ENCODE peak calls at places on chromosomes 12 and 14, in four cellular contexts. U, J, R and V are unnamed samples.
A peak's percentile ranks its signal among the peaks of the same experiment; 100 is the strongest.

GRCh38 chr12:7666595-7666994 is 887 bp upstream of the APOBEC1 start:
- DNase-seq in U (no peak), J (no peak), R (no peak), V (no peak)

GRCh38 chr12:102301547-102301946 is 103.9 kb upstream of the PMCH start:
- DNase-seq in J (no peak), U (no peak), R (no peak), V (no peak)

GRCh38 chr14:23206422-23207145 is 23.1 kb upstream of the SLC7A8 start:
- DNase-seq in U (no peak), R (no peak), J (no peak), V (no peak)

GRCh38 chr14:87934185-87934584 is 58.8 kb downstream of the GALC start:
- DNase-seq in R (no peak), U (no peak), J (no peak), V (peak; percentile 4)

GRCh38 chr14:34496679-34497513 is 34.9 kb upstream of the SPTSSA start:
- DNase-seq in U (peak; percentile 37), J (peak; percentile 86), R (peak; percentile 97), V (peak; percentile 100)

GRCh38 chr12:15728118-15728598 is 61.0 kb downstream of the EPS8 start:
- DNase-seq in U (no peak), J (no peak), R (no peak), V (peak; percentile 80)

GRCh38 chr12:31954925-31955678 is 4.1 kb upstream of the RESF1 start:
- DNase-seq in J (no peak), U (no peak), R (no peak), V (no peak)

GRCh38 chr14:25150934-25151790 is 101.2 kb upstream of the STXBP6 start:
- DNase-seq in R (peak; percentile 57), U (no peak), J (no peak), V (peak; percentile 71)

GRCh38 chr12:6285532-6286306 is 24.8 kb upstream of the PLEKHG6 start:
- DNase-seq in U (no peak), R (no peak), J (no peak), V (peak; percentile 89)

GRCh38 chr14:102539544-102540309 is 30.2 kb upstream of the ANKRD9 start:
- DNase-seq in J (no peak), U (no peak), R (no peak), V (peak; percentile 58)

GRCh38 chr14:63454863-63455622 is 88.1 kb downstream of the PPP2R5E start:
- DNase-seq in R (no peak), U (no peak), J (no peak), V (peak; percentile 54)

GRCh38 chr14:40417777-40418401 is 985.7 kb upstream of the FBXO33 start:
- DNase-seq in U (peak; percentile 46), R (peak; percentile 80), J (peak; percentile 70), V (no peak)

GRCh38 chr12:112126000-112126431 is 656 bp downstream of the TRAFD1 start:
- DNase-seq in J (peak; percentile 27), U (no peak), R (no peak), V (no peak)

GRCh38 chr14:67837011-67837624 is 17.5 kb downstream of the RAD51B start:
- DNase-seq in R (peak; percentile 77), J (no peak), U (no peak), V (peak; percentile 88)

GRCh38 chr12:50924439-50925341 is 27.7 kb upstream of the HIGD1C start:
- DNase-seq in J (peak; percentile 63), U (no peak), R (peak; percentile 59), V (peak; percentile 86)

GRCh38 chr14:23034498-23035302 is at the start of gene PSMB5:
- DNase-seq in R (peak; percentile 99), J (peak; percentile 95), U (peak; percentile 88), V (peak; percentile 96)

GRCh38 chr12:66698558-66698957 is 19.7 kb upstream of the GRIP1 start:
- DNase-seq in J (no peak), U (no peak), R (no peak), V (no peak)

GRCh38 chr12:62834971-62835547 is 99.9 kb downstream of the PPM1H start:
- DNase-seq in J (no peak), R (no peak), U (peak; percentile 46), V (peak; percentile 31)

GRCh38 chr14:99436247-99437180 is 44.1 kb downstream of the SETD3 start:
- DNase-seq in J (no peak), U (no peak), R (no peak), V (peak; percentile 70)

GRCh38 chr12:122184522-122184921 is 1.6 kb downstream of the LRRC43 start:
- DNase-seq in U (no peak), R (no peak), J (no peak), V (no peak)

GRCh38 chr14:51285102-51285501 is 45.1 kb downstream of the TMX1 start:
- DNase-seq in U (no peak), J (no peak), R (no peak), V (no peak)
- H2BK5ac ChIP-seq in U (no peak overlapping the region), J (no peak overlapping the region), R (no peak overlapping the region), V (peak overlapping the region; percentile 14)

GRCh38 chr14:104686624-104687517 is 2.5 kb upstream of the INF2 start:
- DNase-seq in J (no peak), R (no peak), U (no peak), V (no peak)

GRCh38 chr14:104684449-104684821 is 5.0 kb upstream of the INF2 start:
- DNase-seq in R (no peak), U (no peak), J (no peak), V (no peak)

GRCh38 chr14:104687601-104688504 is 1.6 kb upstream of the INF2 start:
- DNase-seq in U (no peak), J (peak; percentile 76), R (peak; percentile 67), V (no peak)

GRCh38 chr14:104685216-104685997 is 4.0 kb upstream of the INF2 start:
- DNase-seq in U (no peak), J (no peak), R (peak; percentile 77), V (no peak)

GRCh38 chr14:104685998-104686610 is 3.3 kb upstream of the INF2 start:
- DNase-seq in U (no peak), J (no peak), R (no peak), V (no peak)
- H2BK5ac ChIP-seq in U (no peak overlapping the region), J (no peak overlapping the region), R (no peak overlapping the region), V (peak overlapping the region; percentile 44)

GRCh38 chr12:10362325-10362724 is 27.5 kb downstream of the KLRK1 start:
- DNase-seq in J (no peak), R (no peak), U (no peak), V (no peak)
- H2BK5ac ChIP-seq in J (no peak overlapping the region), R (no peak overlapping the region), U (no peak overlapping the region), V (no peak overlapping the region)

GRCh38 chr12:55642275-55643068 is 5.8 kb downstream of the OR10P1 start:
- DNase-seq in R (no peak), U (no peak), J (no peak), V (no peak)

GRCh38 chr12:55641595-55641994 is 4.9 kb downstream of the OR10P1 start:
- DNase-seq in J (no peak), U (no peak), R (no peak), V (no peak)

GRCh38 chr12:55652352-55652751 is 15.7 kb downstream of the OR10P1 start:
- DNase-seq in U (no peak), R (no peak), J (no peak), V (no peak)

GRCh38 chr12:55651314-55651703 is 14.6 kb downstream of the OR10P1 start:
- DNase-seq in J (no peak), U (no peak), R (no peak), V (no peak)

DNA sequence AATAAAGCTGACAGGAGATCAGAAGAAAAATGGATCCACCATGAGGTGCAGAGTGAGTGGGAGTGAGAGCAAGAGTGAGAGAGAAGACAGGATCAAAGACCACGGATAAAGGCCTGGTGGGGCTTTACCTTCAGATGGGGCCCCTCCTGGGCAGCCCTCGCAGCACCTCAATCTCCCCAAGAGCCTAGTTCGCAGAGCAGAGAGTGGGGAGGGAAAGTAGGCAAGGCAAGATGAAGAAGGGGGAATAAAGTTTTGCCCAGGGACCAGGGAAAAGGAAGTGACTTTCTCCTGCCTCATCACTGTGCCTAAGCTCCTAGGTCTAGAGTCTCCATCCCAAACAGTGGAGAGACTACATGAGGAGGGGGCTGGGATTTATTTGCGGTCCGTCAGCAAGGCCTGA is 10.3 kb downstream of the OR10P1 start:
- DNase-seq in U (no peak), J (no peak), R (no peak), V (no peak)
- H2BK5ac ChIP-seq in U (no peak overlapping the region), J (no peak overlapping the region), R (no peak overlapping the region), V (no peak overlapping the region)

GRCh38 chr12:94262228-94263010 is 114.0 kb downstream of the PLXNC1 start:
- DNase-seq in U (no peak), J (no peak), R (no peak), V (peak; percentile 96)

GRCh38 chr12:94261119-94261518 is 112.7 kb downstream of the PLXNC1 start:
- DNase-seq in R (peak; percentile 62), U (peak; percentile 59), J (peak; percentile 76), V (no peak)

GRCh38 chr12:94260717-94261116 is 112.3 kb downstream of the PLXNC1 start:
- DNase-seq in J (no peak), U (no peak), R (no peak), V (no peak)

GRCh38 chr12:94263011-94263786 is 114.8 kb downstream of the PLXNC1 start:
- DNase-seq in U (no peak), J (no peak), R (no peak), V (no peak)

GRCh38 chr12:94261781-94262180 is 113.4 kb downstream of the PLXNC1 start:
- DNase-seq in R (no peak), U (no peak), J (no peak), V (no peak)
- H2BK5ac ChIP-seq in R (no peak overlapping the region), U (no peak overlapping the region), J (no peak overlapping the region), V (peak overlapping the region; percentile 29)

DNA sequence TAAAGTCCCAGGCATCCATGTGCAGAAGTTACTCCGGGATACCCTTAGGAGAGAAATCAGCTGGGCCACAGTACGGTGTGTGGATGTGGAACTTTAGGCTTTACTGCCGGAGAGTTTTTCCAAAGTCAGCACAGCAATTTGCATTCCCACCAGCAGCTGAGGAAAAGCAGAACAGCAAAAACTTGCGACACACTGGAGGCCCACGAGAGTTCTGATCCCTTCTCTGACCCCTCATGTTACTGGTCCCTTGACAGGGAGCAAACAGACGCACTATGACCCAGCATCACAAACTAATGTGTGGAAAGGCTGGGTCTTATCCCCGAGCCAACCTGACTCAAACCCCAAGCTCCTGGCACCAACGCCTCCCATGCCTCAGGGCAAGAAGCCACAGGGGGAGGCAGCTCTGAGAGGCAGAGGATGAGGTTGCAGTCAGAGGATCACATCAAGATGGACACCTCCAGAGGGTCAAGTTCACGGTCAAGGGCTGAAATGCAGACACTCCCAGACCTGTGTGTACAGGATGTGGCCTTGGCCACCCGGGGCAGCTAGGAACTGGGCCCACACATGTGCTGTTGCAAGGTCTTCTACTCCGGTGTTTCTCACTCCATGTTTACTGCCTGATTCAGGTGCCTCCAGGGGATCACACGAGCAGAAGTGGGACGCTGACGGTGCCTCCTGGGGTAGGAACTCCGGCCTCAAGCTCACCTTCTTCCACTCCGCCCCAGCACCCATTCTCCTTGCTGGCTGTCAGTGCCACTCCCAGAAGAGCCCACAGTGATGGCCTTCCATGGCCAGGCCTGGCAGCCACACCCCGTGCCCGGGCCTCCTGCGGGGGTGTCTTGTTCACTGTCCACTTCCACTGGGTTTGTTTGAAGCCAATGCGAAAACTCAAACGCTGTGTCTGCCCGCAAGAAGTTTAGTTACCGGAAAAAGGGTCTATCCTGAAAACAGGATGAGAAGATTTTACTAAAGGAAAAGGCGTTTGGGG is 38.4 kb downstream of the CCDC88C start:
- DNase-seq in J (no peak), U (no peak), R (no peak), V (no peak)
- H2BK5ac ChIP-seq in J (no peak overlapping the region), U (peak overlapping the region; percentile 40), R (no peak overlapping the region), V (no peak overlapping the region)

GRCh38 chr14:92341791-92342190 is 18.8 kb downstream of the SLC24A4 start:
- DNase-seq in U (no peak), R (no peak), J (no peak), V (no peak)
- H2BK5ac ChIP-seq in U (no peak overlapping the region), R (no peak overlapping the region), J (no peak overlapping the region), V (no peak overlapping the region)

GRCh38 chr12:93467351-93468007 is at the start of gene MRPL42:
- DNase-seq in U (peak; percentile 88), R (peak; percentile 96), J (peak; percentile 95), V (peak; percentile 81)
- H2BK5ac ChIP-seq in U (no peak within 1 kb of the TSS), R (peak within 1 kb of the TSS; percentile 98), J (peak within 1 kb of the TSS; percentile 67), V (peak within 1 kb of the TSS; percentile 97)